ENCODE peak calls at places on chromosomes 6 and 20, in ten cellular contexts. R is stimulated activated CD4-positive, alpha-beta T cell treated with anti-CD3 and anti-CD28 coated beads, Interleukin-2, amount 100 ng/mL, for 4 hours; Q is MCF 10A; K is activated T-helper 1 cell treated with anti-CD3 and anti-CD28 coated beads, Interleukin-2, amount 50 U/mL, for 16 hours; Z is A673; W is AML-193; E is GM12865; J is NCI-H1105; Y is amniotic stem cell; X is AG10803. H is an unnamed sample.

GRCh38 chr6:41426438-41426851 is 91.0 kb downstream of the NCR2 start:
- DNase-seq in R (no peak), Q (no peak), K (no peak), Z (no peak), W (no peak), E (peak; percentile 43), J (no peak), Y (no peak), X (no peak), H (no peak)

GRCh38 chr20:15818651-15819071 is 754.6 kb downstream of the KIF16B start:
- DNase-seq in R (no peak), Q (peak; percentile 65), K (no peak), Z (no peak), W (no peak), E (no peak), J (no peak), Y (no peak), X (no peak), H (no peak)

GRCh38 chr6:89023591-89024441 is 56.7 kb upstream of the PNRC1 start:
- DNase-seq in R (no peak), Q (peak; percentile 16), K (no peak), Z (no peak), W (no peak), E (no peak), J (no peak), Y (no peak), X (no peak), H (no peak)

GRCh38 chr6:4403828-4404227 is 268.5 kb upstream of the ECI2 start:
- DNase-seq in R (no peak), Q (no peak), K (no peak), Z (no peak), W (no peak), E (no peak), J (no peak), Y (no peak), X (peak; percentile 20), H (no peak)

GRCh38 chr20:20821496-20822260 is 109.2 kb upstream of the RALGAPA2 start:
- DNase-seq in R (no peak), Q (no peak), K (no peak), Z (no peak), W (no peak), E (no peak), J (no peak), Y (no peak), X (no peak), H (no peak)

GRCh38 chr6:10307476-10307875 is 107.4 kb downstream of the TFAP2A start:
- DNase-seq in R (no peak), Q (no peak), K (no peak), Z (no peak), W (no peak), E (no peak), J (no peak), Y (no peak), X (no peak), H (no peak)

GRCh38 chr20:22775671-22776139 is 191.3 kb upstream of the FOXA2 start:
- DNase-seq in R (no peak), Q (peak; percentile 88), K (no peak), Z (no peak), W (no peak), E (no peak), J (no peak), Y (no peak), X (no peak), H (no peak)

GRCh38 chr6:125584468-125584939 is 164.9 kb upstream of the HEY2 start:
- DNase-seq in R (no peak), Q (peak; percentile 20), K (no peak), Z (no peak), W (no peak), E (no peak), J (no peak), Y (no peak), X (no peak), H (no peak)

GRCh38 chr6:8108031-8108660 is 5.8 kb upstream of the EEF1E1 start:
- DNase-seq in R (no peak), Q (peak; percentile 90), K (no peak), Z (peak; percentile 40), W (no peak), E (no peak), J (no peak), Y (peak; percentile 74), X (peak; percentile 86), H (no peak)

GRCh38 chr6:28742668-28743270 is 181.0 kb downstream of the TRIM27 start:
- DNase-seq in R (no peak), Q (peak; percentile 74), K (no peak), Z (peak; percentile 90), W (no peak), E (peak; percentile 76), J (no peak), Y (no peak), X (peak; percentile 29), H (no peak)

GRCh38 chr20:36092424-36093024 is 62.0 kb upstream of the EPB41L1 start:
- DNase-seq in R (no peak), Q (peak; percentile 21), K (no peak), Z (no peak), W (no peak), E (no peak), J (no peak), Y (no peak), X (no peak), H (no peak)

GRCh38 chr6:149334682-149335160 is 17.2 kb downstream of the TAB2 start:
- DNase-seq in R (no peak), Q (peak; percentile 78), K (no peak), Z (no peak), W (no peak), E (no peak), J (no peak), Y (peak; percentile 70), X (peak; percentile 77), H (no peak)

GRCh38 chr20:45959126-45959525 is 12.9 kb downstream of the ZNF335 start:
- DNase-seq in R (no peak), Q (no peak), K (no peak), Z (no peak), W (no peak), E (no peak), J (no peak), Y (no peak), X (no peak), H (no peak)

GRCh38 chr6:52582446-52582845 is 5.6 kb upstream of the TRAM2 start:
- DNase-seq in R (no peak), Q (no peak), K (no peak), Z (no peak), W (no peak), E (no peak), J (no peak), Y (no peak), X (no peak), H (no peak)

GRCh38 chr6:37965964-37966676 is 146.6 kb downstream of the ZFAND3 start:
- DNase-seq in R (no peak), Q (peak; percentile 73), K (no peak), Z (no peak), W (no peak), E (peak; percentile 40), J (no peak), Y (no peak), X (peak; percentile 58), H (no peak)

GRCh38 chr6:118495639-118496296 is 52.3 kb upstream of the PLN start:
- DNase-seq in R (no peak), Q (peak; percentile 34), K (no peak), Z (no peak), W (no peak), E (no peak), J (no peak), Y (no peak), X (peak; percentile 32), H (no peak)

GRCh38 chr6:158630944-158631616 is 13.5 kb downstream of the DYNLT1 start:
- DNase-seq in R (no peak), Q (no peak), K (no peak), Z (no peak), W (no peak), E (no peak), J (no peak), Y (no peak), X (peak; percentile 60), H (no peak)

GRCh38 chr20:47551841-47552240 is 50.2 kb downstream of the NCOA3 start:
- DNase-seq in R (no peak), Q (peak; percentile 19), K (no peak), Z (no peak), W (no peak), E (no peak), J (peak; percentile 54), Y (no peak), X (no peak), H (no peak)

GRCh38 chr20:57614490-57615471 is 5.4 kb downstream of the ZBP1 start:
- DNase-seq in R (no peak), Q (no peak), K (no peak), Z (no peak), W (no peak), E (no peak), J (no peak), Y (no peak), X (no peak), H (no peak)

GRCh38 chr6:95364016-95364604 is 213.2 kb upstream of the MANEA start:
- DNase-seq in R (no peak), Q (peak; percentile 27), K (no peak), Z (peak; percentile 51), W (peak; percentile 51), E (peak; percentile 22), J (peak; percentile 43), Y (no peak), X (peak; percentile 0), H (no peak)

GRCh38 chr6:170147832-170148708 is 142.8 kb downstream of the DLL1 start:
- DNase-seq in R (peak; percentile 14), Q (no peak), K (peak; percentile 14), Z (no peak), W (no peak), E (peak; percentile 19), J (no peak), Y (no peak), X (no peak), H (peak; percentile 45)

GRCh38 chr6:24864345-24864744 is 65.6 kb upstream of the ARMH2 start:
- DNase-seq in R (no peak), Q (no peak), K (no peak), Z (peak; percentile 27), W (no peak), E (no peak), J (no peak), Y (no peak), X (no peak), H (no peak)

GRCh38 chr20:22430154-22430745 is 154.1 kb downstream of the FOXA2 start:
- DNase-seq in R (no peak), Q (peak; percentile 35), K (no peak), Z (no peak), W (no peak), E (no peak), J (no peak), Y (no peak), X (no peak), H (no peak)

GRCh38 chr6:46044876-46045617 is 29.4 kb upstream of the CLIC5 start:
- DNase-seq in R (no peak), Q (peak; percentile 90), K (no peak), Z (peak; percentile 32), W (peak; percentile 3), E (no peak), J (no peak), Y (peak; percentile 66), X (peak; percentile 69), H (no peak)

GRCh38 chr20:53547664-53548239 is 45.9 kb downstream of the ZNF217 start:
- DNase-seq in R (peak; percentile 7), Q (peak; percentile 65), K (no peak), Z (peak; percentile 87), W (peak; percentile 60), E (peak; percentile 64), J (peak; percentile 44), Y (peak; percentile 55), X (peak; percentile 74), H (peak; percentile 26)

GRCh38 chr20:8523684-8524083 is 391.6 kb downstream of the PLCB1 start:
- DNase-seq in R (no peak), Q (peak; percentile 11), K (no peak), Z (peak; percentile 21), W (peak; percentile 33), E (no peak), J (no peak), Y (no peak), X (peak; percentile 9), H (no peak)

GRCh38 chr6:29759457-29759856 is 36.2 kb downstream of the HLA-F start:
- DNase-seq in R (no peak), Q (peak; percentile 11), K (no peak), Z (no peak), W (no peak), E (no peak), J (no peak), Y (no peak), X (no peak), H (no peak)

GRCh38 chr6:138105880-138106664 is 1.1 kb downstream of the PERP start:
- DNase-seq in R (no peak), Q (peak; percentile 56), K (no peak), Z (no peak), W (no peak), E (no peak), J (peak; percentile 29), Y (no peak), X (no peak), H (no peak)

H was measured in GDM1.